ENCODE peak calls at places on chromosome 6, in six cellular contexts. T, A, O, H, B and D are unnamed samples.

GRCh38 chr6:53937461-53937860 is 142.7 kb downstream of the LRRC1 start:
- DNase-seq in T (no peak), A (no peak), O (no peak), H (no peak), B (no peak), D (no peak)

GRCh38 chr6:149451361-149452061 is 33.3 kb downstream of the ZC3H12D start:
- DNase-seq in T (no peak), A (no peak), O (no peak), H (no peak), B (peak), D (no peak)

GRCh38 chr6:100663219-100663863 is 198.6 kb upstream of the SIM1 start:
- DNase-seq in T (peak), A (no peak), O (no peak), H (peak), B (peak), D (no peak)

GRCh38 chr6:133774356-133774755 is 114.6 kb upstream of the TCF21 start:
- DNase-seq in T (no peak), A (no peak), O (no peak), H (no peak), B (peak), D (no peak)

GRCh38 chr6:2935566-2936291 is 32.6 kb upstream of the SERPINB9 start:
- DNase-seq in T (no peak), A (no peak), O (no peak), H (no peak), B (no peak), D (no peak)

GRCh38 chr6:132962936-132963579 is 148.7 kb downstream of the RPS12 start:
- DNase-seq in T (no peak), A (peak), O (no peak), H (no peak), B (peak), D (peak)

GRCh38 chr6:130997061-130997753 is 65.8 kb downstream of the EPB41L2 start:
- DNase-seq in T (no peak), A (no peak), O (no peak), H (peak), B (no peak), D (no peak)

GRCh38 chr6:164007881-164008280 is 593.4 kb downstream of the QKI start:
- DNase-seq in T (no peak), A (no peak), O (no peak), H (no peak), B (no peak), D (no peak)

GRCh38 chr6:26607434-26608230 is 10.9 kb downstream of the ABT1 start:
- DNase-seq in T (no peak), A (peak), O (no peak), H (no peak), B (peak), D (peak)

GRCh38 chr6:70694371-70694770 is 26.7 kb downstream of the SMAP1 start:
- DNase-seq in T (no peak), A (no peak), O (no peak), H (no peak), B (no peak), D (no peak)

GRCh38 chr6:145069966-145070365 is 665.4 kb downstream of the EPM2A start:
- DNase-seq in T (no peak), A (no peak), O (no peak), H (no peak), B (no peak), D (no peak)

GRCh38 chr6:140774080-140774505 is 1358.6 kb upstream of the GJE1 start:
- DNase-seq in T (peak), A (no peak), O (no peak), H (peak), B (peak), D (peak)

GRCh38 chr6:123829302-123829953 is 25.8 kb downstream of the NKAIN2 start:
- DNase-seq in T (peak), A (no peak), O (no peak), H (no peak), B (peak), D (no peak)

GRCh38 chr6:170067257-170067656 is 223.6 kb downstream of the DLL1 start:
- DNase-seq in T (no peak), A (no peak), O (no peak), H (no peak), B (no peak), D (no peak)

GRCh38 chr6:27092316-27092692 is 155.2 kb upstream of the PRSS16 start:
- DNase-seq in T (no peak), A (no peak), O (no peak), H (no peak), B (no peak), D (no peak)

GRCh38 chr6:45075246-45075645 is 252.9 kb upstream of the RUNX2 start:
- DNase-seq in T (peak), A (no peak), O (no peak), H (peak), B (peak), D (no peak)

GRCh38 chr6:161443868-161444267 is 170.0 kb upstream of the AGPAT4 start:
- DNase-seq in T (no peak), A (no peak), O (no peak), H (no peak), B (no peak), D (no peak)

GRCh38 chr6:10425177-10425972 is 10.5 kb upstream of the TFAP2A start:
- DNase-seq in T (no peak), A (no peak), O (no peak), H (no peak), B (no peak), D (no peak)

GRCh38 chr6:132841967-132842366 is 27.6 kb downstream of the RPS12 start:
- DNase-seq in T (no peak), A (no peak), O (no peak), H (no peak), B (no peak), D (no peak)

DNA sequence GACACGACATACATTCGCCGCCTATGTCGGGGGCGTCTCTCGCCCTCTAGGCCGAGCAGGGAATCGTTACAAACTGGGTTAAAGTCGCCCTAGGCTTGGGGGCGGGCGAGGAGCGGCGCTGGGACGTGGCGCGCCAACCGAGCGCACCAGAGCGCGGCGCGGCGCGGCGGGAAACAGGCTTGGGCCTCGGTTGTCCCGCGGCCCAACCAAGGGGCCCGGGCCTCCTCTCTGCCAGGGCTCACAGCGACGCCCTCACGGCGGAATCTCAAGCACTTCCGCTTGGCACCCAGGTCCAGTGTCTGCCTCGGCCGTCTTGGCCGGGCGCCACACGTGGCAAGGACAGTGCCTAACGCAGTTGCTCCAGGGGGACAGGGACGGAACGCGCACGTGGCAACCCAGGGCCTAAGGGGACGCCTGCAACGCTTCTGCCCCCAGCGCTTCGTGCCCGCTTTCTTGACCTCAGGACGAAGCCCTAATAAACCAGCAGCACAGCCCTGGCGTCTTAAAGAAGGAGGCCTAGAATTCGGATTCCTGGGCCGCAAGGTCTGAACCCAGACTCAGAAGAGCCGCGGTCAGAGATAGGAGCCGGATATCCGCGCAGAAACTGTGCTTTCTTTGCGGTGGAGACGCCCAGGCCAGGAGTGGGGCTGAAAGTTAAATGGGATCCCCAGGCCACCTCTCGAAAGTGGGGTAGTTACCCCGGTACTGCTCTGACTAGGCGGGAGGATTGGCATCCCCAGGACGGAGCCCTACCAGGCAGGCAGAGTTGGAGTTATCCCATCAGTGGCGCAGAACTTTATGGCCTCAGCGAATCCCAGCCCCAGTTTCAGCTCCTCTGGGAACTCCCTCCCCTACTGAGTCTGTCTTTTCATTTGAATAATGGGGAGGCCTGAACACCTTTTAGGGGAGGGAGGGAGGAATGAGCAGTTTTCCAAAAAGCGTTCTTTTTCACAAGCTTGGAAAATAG is 71.7 kb downstream of the NCR2 start:
- DNase-seq in T (no peak), A (no peak), O (no peak), H (no peak), B (no peak), D (no peak)
- H3K4me3 ChIP-seq in T (no peak), A (no peak), O (no peak), H (no peak), B (no peak), D (no peak)

GRCh38 chr6:81750201-81750600 is 2.3 kb downstream of the TENT5A start:
- DNase-seq in T (no peak), A (no peak), O (no peak), H (no peak), B (no peak), D (no peak)

GRCh38 chr6:81751388-81752083 is 945 bp downstream of the TENT5A start:
- DNase-seq in T (no peak), A (peak), O (no peak), H (no peak), B (peak), D (no peak)

GRCh38 chr6:81750660-81751387 is 1.7 kb downstream of the TENT5A start:
- DNase-seq in T (no peak), A (no peak), O (no peak), H (no peak), B (peak), D (no peak)

GRCh38 chr6:81748946-81749345 is 3.5 kb downstream of the TENT5A start:
- DNase-seq in T (no peak), A (no peak), O (no peak), H (no peak), B (no peak), D (no peak)

GRCh38 chr6:81749704-81750103 is 2.8 kb downstream of the TENT5A start:
- DNase-seq in T (no peak), A (no peak), O (no peak), H (no peak), B (no peak), D (no peak)
- H3K4me3 ChIP-seq in T (peak), A (peak), O (no peak), H (peak), B (no peak), D (no peak)

DNA sequence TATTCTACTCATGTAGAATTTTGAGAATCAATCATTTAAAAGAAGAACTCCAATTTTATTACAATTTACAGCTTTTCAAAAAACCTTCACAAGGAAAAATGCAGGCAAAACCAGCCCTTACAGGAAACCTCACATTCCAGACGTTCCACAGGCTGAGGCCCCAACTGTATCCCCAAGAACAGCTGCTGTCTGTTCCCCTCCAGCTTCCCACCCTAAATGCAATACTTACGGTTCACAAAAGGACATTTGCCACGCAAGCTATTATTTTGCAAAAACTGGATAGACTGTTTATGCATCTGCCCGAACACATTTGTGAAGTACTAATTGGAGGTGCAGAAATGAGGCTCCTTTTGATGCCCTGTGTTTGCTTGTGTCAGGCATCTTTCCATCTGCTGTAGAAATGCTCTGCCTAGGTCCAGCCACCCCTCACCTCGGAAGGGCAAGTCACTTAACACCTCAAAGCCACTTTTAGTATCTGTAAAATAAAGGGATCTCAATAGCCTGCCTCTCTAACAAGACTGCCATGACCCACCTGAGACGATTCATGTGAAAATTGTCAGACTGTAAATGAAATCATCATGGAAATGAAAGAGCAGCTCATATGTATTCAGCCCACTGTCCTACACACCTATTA is 26.5 kb downstream of the PDE10A start:
- DNase-seq in T (peak), A (no peak), O (no peak), H (no peak), B (no peak), D (no peak)
- H3K4me3 ChIP-seq in T (no peak), A (no peak), O (no peak), H (no peak), B (no peak), D (no peak)

DNA sequence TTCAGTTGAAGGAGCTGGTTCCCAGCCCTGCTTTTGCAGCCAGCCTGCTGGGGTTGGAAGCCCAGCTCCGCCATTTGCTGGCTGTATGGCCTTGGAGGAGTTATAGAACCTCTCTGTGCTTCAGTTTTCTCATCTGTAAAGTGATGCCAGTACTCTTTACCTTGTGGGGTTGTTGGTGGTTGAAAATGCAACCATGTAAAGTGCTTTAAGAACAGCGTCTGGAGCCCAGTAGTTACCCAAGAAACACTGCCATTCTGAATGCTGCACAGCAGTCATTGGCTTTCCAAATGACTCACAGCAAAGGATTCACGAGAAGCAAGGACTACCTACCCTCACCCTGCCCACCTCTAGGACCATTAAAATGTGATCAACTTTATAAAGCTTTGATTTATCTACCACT is 154.4 kb downstream of the F13A1 start:
- DNase-seq in T (no peak), A (no peak), O (no peak), H (no peak), B (no peak), D (no peak)
- H3K4me3 ChIP-seq in T (no peak), A (no peak), O (no peak), H (no peak), B (no peak), D (no peak)

GRCh38 chr6:13445005-13445743 is 42.2 kb downstream of the GFOD1 start:
- DNase-seq in T (no peak), A (no peak), O (no peak), H (no peak), B (peak), D (no peak)
- H3K4me3 ChIP-seq in T (no peak), A (no peak), O (no peak), H (no peak), B (no peak), D (no peak)

DNA sequence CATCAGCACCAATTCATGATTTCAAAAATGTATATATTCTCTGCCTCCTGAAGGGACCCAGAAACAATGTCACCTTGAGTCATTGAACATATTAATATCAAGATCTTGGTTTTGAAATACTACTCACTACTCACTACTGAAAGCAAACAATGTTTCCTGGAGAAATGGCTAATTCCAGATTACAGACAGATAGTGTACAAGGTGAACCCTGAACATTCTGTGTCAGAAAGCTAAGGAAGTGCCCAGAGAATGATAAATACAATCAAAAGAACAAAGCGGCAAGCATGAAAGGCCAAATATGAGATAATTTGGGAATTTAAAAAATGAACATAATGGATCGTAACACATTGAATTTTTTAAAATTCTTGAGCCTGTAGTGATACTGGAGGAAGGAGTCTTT is 101.5 kb upstream of the TENT5A start:
- DNase-seq in T (no peak), A (no peak), O (no peak), H (no peak), B (no peak), D (no peak)
- H3K4me3 ChIP-seq in T (no peak), A (no peak), O (no peak), H (no peak), B (no peak), D (no peak)